ENCODE peak calls at places on chromosomes 13 and 19, in eight cellular contexts. C is renal cortical epithelial cell, W is ELR, J is foreskin melanocyte, D is amniotic stem cell, T is ELF-1, K is A172, G is iris pigment epithelial cell. N is an unnamed sample.

GRCh38 chr13:24680258-24680920 is at the start of gene ATP12A:
- DNase-seq in C (no peak), W (no peak), J (no peak), D (no peak), T (peak), K (no peak), G (no peak), N (no peak)

GRCh38 chr13:58085819-58086218 is 454.3 kb downstream of the PCDH17 start:
- DNase-seq in C (peak), W (no peak), J (no peak), D (no peak), T (no peak), K (no peak), G (no peak), N (no peak)

GRCh38 chr19:2154587-2155075 is 3.3 kb upstream of the AP3D1 start:
- DNase-seq in C (peak), W (peak), J (no peak), D (peak), T (peak), K (peak), G (no peak), N (no peak)

GRCh38 chr19:4375620-4376228 is 24.6 kb downstream of the SH3GL1 start:
- DNase-seq in C (peak), W (peak), J (no peak), D (no peak), T (peak), K (peak), G (peak), N (no peak)

GRCh38 chr19:3146677-3147100 is 10.9 kb downstream of the GNA15 start:
- DNase-seq in C (no peak), W (peak), J (no peak), D (no peak), T (peak), K (no peak), G (no peak), N (no peak)

GRCh38 chr13:46575843-46576242 is 22.9 kb downstream of the LRCH1 start:
- DNase-seq in C (peak), W (peak), J (peak), D (no peak), T (no peak), K (peak), G (peak), N (no peak)

GRCh38 chr13:102097708-102098107 is 304.1 kb downstream of the FGF14 start:
- DNase-seq in C (no peak), W (no peak), J (no peak), D (no peak), T (no peak), K (no peak), G (no peak), N (no peak)

GRCh38 chr19:43575955-43576451 is 402 bp downstream of the PINLYP start:
- DNase-seq in C (no peak), W (no peak), J (no peak), D (no peak), T (peak), K (no peak), G (no peak), N (no peak)

GRCh38 chr13:78139765-78140164 is 221.1 kb upstream of the EDNRB start:
- DNase-seq in C (no peak), W (no peak), J (no peak), D (no peak), T (no peak), K (no peak), G (no peak), N (no peak)

GRCh38 chr13:99407906-99408702 is 93.2 kb upstream of the TM9SF2 start:
- DNase-seq in C (no peak), W (no peak), J (no peak), D (no peak), T (no peak), K (no peak), G (no peak), N (no peak)

GRCh38 chr19:44820648-44821609 is 12.0 kb downstream of the BCAM start:
- DNase-seq in C (no peak), W (no peak), J (no peak), D (no peak), T (no peak), K (no peak), G (no peak), N (peak)

GRCh38 chr13:113768018-113768905 is 9.2 kb downstream of the TMEM255B start:
- DNase-seq in C (no peak), W (no peak), J (no peak), D (no peak), T (no peak), K (no peak), G (no peak), N (no peak)

GRCh38 chr19:28956421-28956820 is 256.5 kb downstream of the UQCRFS1 start:
- DNase-seq in C (peak), W (no peak), J (no peak), D (no peak), T (no peak), K (no peak), G (no peak), N (no peak)

GRCh38 chr19:3710265-3710812 is 2.2 kb downstream of the TJP3 start:
- DNase-seq in C (peak), W (no peak), J (no peak), D (no peak), T (peak), K (no peak), G (peak), N (no peak)

GRCh38 chr19:19134687-19135158 is 3.6 kb downstream of the TMEM161A start:
- DNase-seq in C (peak), W (no peak), J (no peak), D (no peak), T (peak), K (no peak), G (no peak), N (no peak)

GRCh38 chr19:41324231-41324702 is 14.3 kb downstream of the CCDC97 start:
- DNase-seq in C (no peak), W (peak), J (no peak), D (no peak), T (peak), K (no peak), G (peak), N (no peak)

GRCh38 chr13:93249259-93249917 is 22.8 kb downstream of the GPC6 start:
- DNase-seq in C (peak), W (peak), J (no peak), D (peak), T (peak), K (peak), G (peak), N (peak)

GRCh38 chr13:47478985-47479384 is 522.1 kb downstream of the SUCLA2 start:
- DNase-seq in C (no peak), W (no peak), J (no peak), D (no peak), T (no peak), K (no peak), G (no peak), N (no peak)

GRCh38 chr13:30978981-30979956 is 46.8 kb downstream of the TEX26 start:
- DNase-seq in C (no peak), W (peak), J (peak), D (no peak), T (peak), K (no peak), G (no peak), N (no peak)

GRCh38 chr13:92966341-92966740 is 260.3 kb upstream of the GPC6 start:
- DNase-seq in C (no peak), W (no peak), J (no peak), D (no peak), T (peak), K (no peak), G (no peak), N (no peak)

GRCh38 chr19:18526316-18526715 is 4.4 kb upstream of the ELL start:
- DNase-seq in C (peak), W (peak), J (no peak), D (no peak), T (no peak), K (no peak), G (no peak), N (no peak)

GRCh38 chr13:99572131-99572530 is 70.9 kb downstream of the TM9SF2 start:
- DNase-seq in C (peak), W (no peak), J (no peak), D (peak), T (no peak), K (no peak), G (no peak), N (no peak)

GRCh38 chr13:34085199-34085598 is 267.2 kb downstream of the RFC3 start:
- DNase-seq in C (no peak), W (no peak), J (no peak), D (no peak), T (no peak), K (no peak), G (no peak), N (no peak)

GRCh38 chr19:36215276-36216171 is 618 bp downstream of the ZNF146 start:
- DNase-seq in C (peak), W (peak), J (no peak), D (peak), T (peak), K (peak), G (peak), N (no peak)

GRCh38 chr19:55418185-55418584 is 10.6 kb upstream of the UBE2S start:
- DNase-seq in C (peak), W (peak), J (peak), D (peak), T (peak), K (peak), G (peak), N (peak)

GRCh38 chr13:100156786-100157185 is 67.9 kb downstream of the PCCA start:
- DNase-seq in C (peak), W (peak), J (peak), D (no peak), T (no peak), K (peak), G (peak), N (no peak)

GRCh38 chr19:16457195-16457953 is 14.4 kb downstream of the EPS15L1 start:
- DNase-seq in C (peak), W (peak), J (peak), D (no peak), T (no peak), K (peak), G (peak), N (peak)

GRCh38 chr13:73702419-73703071 is 431.7 kb downstream of the KLF12 start:
- DNase-seq in C (peak), W (no peak), J (no peak), D (no peak), T (no peak), K (no peak), G (peak), N (no peak)

GRCh38 chr19:4732680-4733114 is 9.1 kb upstream of the DPP9 start:
- DNase-seq in C (peak), W (peak), J (no peak), D (peak), T (peak), K (peak), G (peak), N (peak)

GRCh38 chr19:49560358-49560900 is 19.9 kb downstream of the NOSIP start:
- DNase-seq in C (no peak), W (no peak), J (no peak), D (no peak), T (no peak), K (no peak), G (no peak), N (no peak)

GRCh38 chr13:23470706-23471610 is 37.5 kb upstream of the SACS start:
- DNase-seq in C (no peak), W (peak), J (peak), D (no peak), T (no peak), K (no peak), G (no peak), N (peak)

GRCh38 chr13:39350461-39350881 is 252.5 kb downstream of the LHFPL6 start:
- DNase-seq in C (peak), W (no peak), J (peak), D (no peak), T (peak), K (no peak), G (no peak), N (peak)

GRCh38 chr19:14091086-14091884 is 734 bp upstream of the SAMD1 start:
- DNase-seq in C (peak), W (peak), J (no peak), D (no peak), T (peak), K (peak), G (peak), N (no peak)

GRCh38 chr19:23071087-23071511 is 45.7 kb upstream of the ZNF730 start:
- DNase-seq in C (no peak), W (peak), J (peak), D (no peak), T (peak), K (no peak), G (peak), N (no peak)

GRCh38 chr13:38883783-38884182 is 106.8 kb downstream of the STOML3 start:
- DNase-seq in C (peak), W (no peak), J (no peak), D (no peak), T (no peak), K (no peak), G (peak), N (no peak)

GRCh38 chr19:50224986-50225747 is 21.7 kb downstream of the MYH14 start:
- DNase-seq in C (no peak), W (no peak), J (no peak), D (no peak), T (no peak), K (no peak), G (no peak), N (no peak)

GRCh38 chr19:37988758-37989635 is 82.0 kb downstream of the SIPA1L3 start:
- DNase-seq in C (no peak), W (no peak), J (no peak), D (no peak), T (peak), K (no peak), G (no peak), N (no peak)

N was measured in COLO829.